ENCODE peak calls at places on chromosomes 5 and 9, in four cellular contexts. One of them, this sample, is unnamed.

GRCh38 chr5:3602713-3603502 is 7.3 kb downstream of the IRX1 start:
- DNase-seq in IMR-90: no peak
- DNase-seq in H1: peak; percentile 87
- DNase-seq in neuronal stem cell: no peak
- DNase-seq in this sample: no peak

GRCh38 chr9:127777368-127777960 is 1.0 kb downstream of the SH2D3C start:
- DNase-seq in IMR-90: no peak
- DNase-seq in H1: no peak
- DNase-seq in neuronal stem cell: no peak
- DNase-seq in this sample: no peak

GRCh38 chr5:90934091-90934719 is 375.6 kb downstream of the ADGRV1 start:
- DNase-seq in IMR-90: no peak
- DNase-seq in H1: no peak
- DNase-seq in neuronal stem cell: no peak
- DNase-seq in this sample: no peak

GRCh38 chr5:21649969-21650368 is 1203.2 kb downstream of the CDH12 start:
- DNase-seq in IMR-90: no peak
- DNase-seq in H1: no peak
- DNase-seq in neuronal stem cell: no peak
- DNase-seq in this sample: no peak

GRCh38 chr9:109513871-109514270 is 15.8 kb upstream of the PTPN3 start:
- DNase-seq in IMR-90: no peak
- DNase-seq in H1: no peak
- DNase-seq in neuronal stem cell: no peak
- DNase-seq in this sample: no peak

GRCh38 chr9:91159664-91160121 is 202.0 kb downstream of the AUH start:
- DNase-seq in IMR-90: no peak
- DNase-seq in H1: peak; percentile 49
- DNase-seq in neuronal stem cell: no peak
- DNase-seq in this sample: no peak

GRCh38 chr9:33170464-33171156 is 3.5 kb upstream of the B4GALT1 start:
- DNase-seq in IMR-90: no peak
- DNase-seq in H1: no peak
- DNase-seq in neuronal stem cell: no peak
- DNase-seq in this sample: no peak

GRCh38 chr5:398475-399295 is 44.3 kb upstream of the EXOC3 start:
- DNase-seq in IMR-90: no peak
- DNase-seq in H1: peak; percentile 52
- DNase-seq in neuronal stem cell: no peak
- DNase-seq in this sample: no peak

GRCh38 chr5:142327111-142327842 is 2.5 kb upstream of the SPRY4 start:
- DNase-seq in IMR-90: peak; percentile 84
- DNase-seq in H1: no peak
- DNase-seq in neuronal stem cell: peak; percentile 18
- DNase-seq in this sample: peak; percentile 93

GRCh38 chr9:74458832-74459231 is 38.3 kb upstream of the RORB start:
- DNase-seq in IMR-90: no peak
- DNase-seq in H1: no peak
- DNase-seq in neuronal stem cell: no peak
- DNase-seq in this sample: no peak

GRCh38 chr5:176608937-176609723 is 826 bp downstream of the GPRIN1 start:
- DNase-seq in IMR-90: no peak
- DNase-seq in H1: no peak
- DNase-seq in neuronal stem cell: no peak
- DNase-seq in this sample: no peak

GRCh38 chr9:92122061-92122460 is 6.8 kb upstream of the SPTLC1 start:
- DNase-seq in IMR-90: peak; percentile 70
- DNase-seq in H1: no peak
- DNase-seq in neuronal stem cell: no peak
- DNase-seq in this sample: peak; percentile 40

GRCh38 chr5:106862450-106863193 is 808.1 kb downstream of the EFNA5 start:
- DNase-seq in IMR-90: peak; percentile 50
- DNase-seq in H1: no peak
- DNase-seq in neuronal stem cell: no peak
- DNase-seq in this sample: peak; percentile 91

GRCh38 chr5:140114341-140115185 is 654 bp downstream of the PURA start:
- DNase-seq in IMR-90: peak; percentile 55
- DNase-seq in H1: peak; percentile 79
- DNase-seq in neuronal stem cell: peak; percentile 48
- DNase-seq in this sample: peak; percentile 83

GRCh38 chr9:68530618-68531017 is 10.1 kb downstream of the TMEM252 start:
- DNase-seq in IMR-90: peak; percentile 19
- DNase-seq in H1: no peak
- DNase-seq in neuronal stem cell: no peak
- DNase-seq in this sample: peak; percentile 90

GRCh38 chr5:152529456-152529855 is 124.4 kb upstream of the NMUR2 start:
- DNase-seq in IMR-90: no peak
- DNase-seq in H1: no peak
- DNase-seq in neuronal stem cell: no peak
- DNase-seq in this sample: no peak

GRCh38 chr5:180640765-180641565 is 8.4 kb downstream of the FLT4 start:
- DNase-seq in IMR-90: no peak
- DNase-seq in H1: peak; percentile 39
- DNase-seq in neuronal stem cell: no peak
- DNase-seq in this sample: no peak

GRCh38 chr5:177300236-177300880 is 3.2 kb downstream of the RAB24 start:
- DNase-seq in IMR-90: peak; percentile 80
- DNase-seq in H1: no peak
- DNase-seq in neuronal stem cell: no peak
- DNase-seq in this sample: peak; percentile 94

GRCh38 chr5:8953911-8954310 is 592.0 kb downstream of the SEMA5A start:
- DNase-seq in IMR-90: peak; percentile 2
- DNase-seq in H1: no peak
- DNase-seq in neuronal stem cell: no peak
- DNase-seq in this sample: no peak

GRCh38 chr9:105978336-105978735 is 284.0 kb downstream of the TMEM38B start:
- DNase-seq in IMR-90: no peak
- DNase-seq in H1: no peak
- DNase-seq in neuronal stem cell: no peak
- DNase-seq in this sample: no peak

GRCh38 chr9:3585616-3586015 is 59.8 kb upstream of the RFX3 start:
- DNase-seq in IMR-90: no peak
- DNase-seq in H1: no peak
- DNase-seq in neuronal stem cell: no peak
- DNase-seq in this sample: no peak

GRCh38 chr9:87667164-87667738 is 58.7 kb upstream of the CTSL start:
- DNase-seq in IMR-90: no peak
- DNase-seq in H1: peak; percentile 68
- DNase-seq in neuronal stem cell: no peak
- DNase-seq in this sample: no peak

GRCh38 chr5:73497537-73498056 is 645 bp upstream of the BTF3 start:
- DNase-seq in IMR-90: no peak
- DNase-seq in H1: no peak
- DNase-seq in neuronal stem cell: no peak
- DNase-seq in this sample: no peak
- H3K14ac ChIP-seq in IMR-90: peak overlapping the region; percentile 98
- H3K14ac ChIP-seq in H1: no peak overlapping the region
- H3K14ac ChIP-seq in neuronal stem cell: no peak overlapping the region
- H3K14ac ChIP-seq in this sample: no peak overlapping the region

GRCh38 chr9:133371261-133371711 is 4.6 kb downstream of the SURF4 start:
- DNase-seq in IMR-90: no peak
- DNase-seq in H1: no peak
- DNase-seq in neuronal stem cell: no peak
- DNase-seq in this sample: no peak
- H3K4me3 ChIP-seq in IMR-90: no peak overlapping the region
- H3K4me3 ChIP-seq in H1: no peak overlapping the region
- H3K4me3 ChIP-seq in neuronal stem cell: no peak overlapping the region
- H3K4me3 ChIP-seq in this sample: peak overlapping the region; percentile 62

GRCh38 chr9:133275105-133276000 is at the start of gene ABO:
- DNase-seq in IMR-90: no peak
- DNase-seq in H1: peak; percentile 62
- DNase-seq in neuronal stem cell: no peak
- DNase-seq in this sample: no peak
- H3K14ac ChIP-seq in IMR-90: no peak within 1 kb of the TSS
- H3K14ac ChIP-seq in H1: no peak within 1 kb of the TSS
- H3K14ac ChIP-seq in neuronal stem cell: no peak within 1 kb of the TSS
- H3K14ac ChIP-seq in this sample: no peak within 1 kb of the TSS

DNA sequence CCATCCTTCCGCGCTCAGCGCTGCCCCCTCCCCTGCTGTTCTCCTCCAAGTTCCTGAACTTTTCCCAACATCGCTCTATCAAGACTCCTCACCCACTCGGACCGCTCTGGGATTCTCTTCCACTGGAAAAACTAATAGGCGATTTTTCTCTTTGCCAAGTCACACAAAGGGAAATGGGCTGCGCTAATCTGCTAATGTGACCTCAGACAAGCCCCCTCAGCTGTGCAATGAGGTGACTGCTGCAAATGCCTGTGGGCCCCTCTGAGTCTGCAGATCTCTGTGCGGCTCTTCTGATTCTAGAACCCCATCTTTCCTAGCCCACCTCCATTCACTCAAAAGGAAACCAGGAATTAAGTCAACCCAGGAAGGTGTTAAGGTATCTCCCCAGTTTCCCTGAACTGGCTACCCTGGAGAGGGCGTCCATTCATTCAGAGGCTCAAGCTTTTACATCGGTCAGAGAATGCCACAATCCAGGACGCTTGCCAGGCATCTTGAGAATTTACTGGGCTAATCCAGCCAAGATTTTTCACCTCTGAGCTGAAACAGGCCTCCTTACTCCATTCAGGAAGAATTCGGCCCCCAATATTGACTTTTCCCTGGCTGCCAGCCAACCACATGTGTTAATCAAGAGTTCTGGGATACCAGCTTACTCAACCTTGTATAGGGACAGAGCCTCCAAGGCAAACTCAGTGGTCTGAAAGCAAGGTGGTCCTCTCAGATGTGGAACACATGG is 795 bp upstream of the ADAMTS12 start:
- DNase-seq in IMR-90: peak; percentile 94
- DNase-seq in H1: no peak
- DNase-seq in neuronal stem cell: peak; percentile 53
- DNase-seq in this sample: peak; percentile 76
- H3K4me3 ChIP-seq in IMR-90: peak overlapping the region; percentile 25
- H3K4me3 ChIP-seq in H1: peak overlapping the region; percentile 64
- H3K4me3 ChIP-seq in neuronal stem cell: peak overlapping the region; percentile 33
- H3K4me3 ChIP-seq in this sample: peak overlapping the region; percentile 71

DNA sequence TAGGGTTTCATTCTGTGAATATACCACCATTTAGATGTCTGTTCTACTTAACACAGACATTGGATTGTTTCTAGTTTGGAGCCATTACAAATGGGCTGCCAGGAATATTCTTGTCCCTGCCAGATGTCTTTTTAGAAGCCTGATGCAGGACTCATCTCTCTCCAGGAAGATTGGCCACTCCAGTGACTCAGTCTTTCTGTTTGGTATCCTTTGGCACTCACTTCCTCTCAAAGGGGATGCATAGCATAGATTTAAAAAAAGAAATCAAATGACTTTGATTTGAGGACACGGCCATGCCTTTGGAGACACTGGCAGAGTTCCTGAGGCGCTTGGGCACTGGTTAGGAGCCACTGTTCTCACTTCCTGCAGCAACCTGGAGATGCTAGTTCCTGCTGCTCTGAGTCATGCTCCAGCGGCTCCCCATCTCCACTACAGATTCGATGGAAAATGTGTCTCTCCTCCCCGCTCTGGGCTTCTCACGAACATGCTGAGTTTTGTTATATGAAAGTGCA is 3.5 kb upstream of the ZNF366 start:
- DNase-seq in IMR-90: peak; percentile 86
- DNase-seq in H1: no peak
- DNase-seq in neuronal stem cell: no peak
- DNase-seq in this sample: peak; percentile 96
- H3K14ac ChIP-seq in IMR-90: peak overlapping the region; percentile 8
- H3K14ac ChIP-seq in H1: no peak overlapping the region
- H3K14ac ChIP-seq in neuronal stem cell: no peak overlapping the region
- H3K14ac ChIP-seq in this sample: no peak overlapping the region

This sample was measured in mesenchymal stem cell.